ENCODE peak calls at places on chromosomes 11 and 22, in ten cellular contexts. K is activated CD4-positive, alpha-beta T cell treated with anti-CD3 and anti-CD28 coated beads, Interleukin-2, amount 50 U/mL, for 1 hour; P is activated T-helper 1 cell treated with anti-CD3 and anti-CD28 coated beads, Interleukin-12 subunit alpha, Interleukin-12 subunit beta, Interleukin-2, Interleukin-4 antibody, amounts not matched to agents 30 ng/mL and 10 ng/mL and 1 ng/mL, durations not matched to agents 14 hours and 24 hours and 36 hours; S is GDM1; D is tibial nerve; Z is neuronal stem cell; Y is brain microvascular endothelial cell; W is iris pigment epithelial cell; C is EH; F is lower leg skin. G is an unnamed sample.

GRCh38 chr11:2186669-2187266 is 15.2 kb upstream of the TH start:
- DNase-seq in K (peak; percentile 40), P (no peak), S (peak; percentile 49), D (no peak), Z (peak; percentile 54), Y (peak; percentile 18), W (peak; percentile 16), C (peak; percentile 17), F (no peak), G (peak; percentile 37)

GRCh38 chr22:42711895-42712837 is 8.5 kb downstream of the A4GALT start:
- DNase-seq in K (no peak), P (no peak), S (no peak), D (no peak), Z (no peak), Y (no peak), W (no peak), C (no peak), F (no peak), G (no peak)

GRCh38 chr11:33344611-33345010 is 87.4 kb downstream of the HIPK3 start:
- DNase-seq in K (no peak), P (no peak), S (no peak), D (no peak), Z (no peak), Y (no peak), W (peak; percentile 21), C (no peak), F (no peak), G (no peak)

GRCh38 chr11:46529086-46529905 is 64.5 kb downstream of the AMBRA1 start:
- DNase-seq in K (peak; percentile 71), P (peak; percentile 57), S (no peak), D (peak; percentile 33), Z (peak; percentile 56), Y (peak; percentile 45), W (peak; percentile 57), C (peak; percentile 63), F (peak; percentile 60), G (peak; percentile 58)

GRCh38 chr11:132728026-132728425 is 804.3 kb downstream of the OPCML start:
- DNase-seq in K (no peak), P (no peak), S (no peak), D (no peak), Z (no peak), Y (no peak), W (no peak), C (no peak), F (no peak), G (no peak)

GRCh38 chr22:42788021-42788420 is 67.4 kb upstream of the A4GALT start:
- DNase-seq in K (no peak), P (no peak), S (no peak), D (no peak), Z (no peak), Y (no peak), W (no peak), C (no peak), F (no peak), G (no peak)

GRCh38 chr11:44718612-44719390 is 8.0 kb upstream of the TSPAN18 start:
- DNase-seq in K (no peak), P (no peak), S (no peak), D (no peak), Z (no peak), Y (no peak), W (no peak), C (no peak), F (no peak), G (no peak)

GRCh38 chr11:76781861-76782500 is 1.2 kb upstream of the TSKU start:
- DNase-seq in K (no peak), P (no peak), S (no peak), D (no peak), Z (no peak), Y (no peak), W (no peak), C (no peak), F (no peak), G (no peak)

GRCh38 chr11:65868076-65868667 is 4.4 kb downstream of the EFEMP2 start:
- DNase-seq in K (peak; percentile 26), P (no peak), S (no peak), D (no peak), Z (peak; percentile 62), Y (no peak), W (no peak), C (no peak), F (no peak), G (no peak)

GRCh38 chr11:116167706-116168458 is 604.9 kb downstream of the BUD13 start:
- DNase-seq in K (no peak), P (no peak), S (no peak), D (no peak), Z (no peak), Y (no peak), W (no peak), C (no peak), F (no peak), G (no peak)